ENCODE peak calls at places on chromosomes 4 and X, in six cellular contexts. I is astrocyte of the spinal cord, D is cardiac muscle cell, N is spleen, F is lower leg skin, K is endothelial cell. G is an unnamed sample.

GRCh38 chr4:37827030-37827705 is 682 bp downstream of the PGM2 start:
- DNase-seq in I (peak), D (peak), N (no peak), F (peak), K (no peak), G (peak)

GRCh38 chr4:3443750-3444309 is 2.1 kb downstream of the HGFAC start:
- DNase-seq in I (no peak), D (no peak), N (no peak), F (no peak), K (no peak), G (no peak)

GRCh38 chrX:135985123-135985973 is at the start of gene SLC9A6:
- DNase-seq in I (peak), D (peak), N (peak), F (peak), K (peak), G (peak)

GRCh38 chr4:109990307-109991257 is 77.9 kb downstream of the EGF start:
- DNase-seq in I (no peak), D (no peak), N (no peak), F (no peak), K (no peak), G (peak)

GRCh38 chrX:45843518-45843917 is 642.8 kb upstream of the DIPK2B start:
- DNase-seq in I (no peak), D (peak), N (no peak), F (no peak), K (no peak), G (no peak)

GRCh38 chrX:100615015-100615414 is 21.6 kb downstream of the TSPAN6 start:
- DNase-seq in I (peak), D (peak), N (no peak), F (no peak), K (peak), G (peak)

GRCh38 chrX:78066110-78066509 is 37.9 kb upstream of the PGK1 start:
- DNase-seq in I (peak), D (no peak), N (no peak), F (no peak), K (no peak), G (no peak)

GRCh38 chrX:7889138-7889537 is 38.1 kb downstream of the PNPLA4 start:
- DNase-seq in I (no peak), D (no peak), N (no peak), F (no peak), K (no peak), G (no peak)

GRCh38 chrX:143683486-143683885 is 37.1 kb downstream of the SPANXN2 start:
- DNase-seq in I (no peak), D (no peak), N (no peak), F (no peak), K (no peak), G (no peak)

GRCh38 chr4:8647094-8647570 is 54.6 kb downstream of the CPZ start:
- DNase-seq in I (no peak), D (no peak), N (peak), F (no peak), K (no peak), G (no peak)

GRCh38 chr4:47287735-47288134 is 175.8 kb downstream of the COMMD8 start:
- DNase-seq in I (peak), D (no peak), N (no peak), F (no peak), K (no peak), G (peak)

GRCh38 chr4:78220283-78220682 is 163.2 kb downstream of the FRAS1 start:
- DNase-seq in I (no peak), D (no peak), N (no peak), F (no peak), K (no peak), G (no peak)

GRCh38 chr4:135838889-135839288 is 1637.3 kb upstream of the PABPC4L start:
- DNase-seq in I (peak), D (no peak), N (no peak), F (no peak), K (no peak), G (no peak)

GRCh38 chr4:94995684-94996394 is 238.1 kb downstream of the BMPR1B start:
- DNase-seq in I (peak), D (peak), N (no peak), F (no peak), K (no peak), G (no peak)

GRCh38 chr4:73432169-73433000 is 3.6 kb upstream of the AFP start:
- DNase-seq in I (no peak), D (no peak), N (no peak), F (no peak), K (no peak), G (no peak)

GRCh38 chr4:52932586-52933482 is 70.7 kb downstream of the RASL11B start:
- DNase-seq in I (peak), D (no peak), N (no peak), F (no peak), K (no peak), G (no peak)

GRCh38 chr4:168682898-168683500 is 186.1 kb downstream of the PALLD start:
- DNase-seq in I (no peak), D (no peak), N (no peak), F (no peak), K (no peak), G (no peak)

GRCh38 chr4:165879581-165879980 is 6.5 kb downstream of the TLL1 start:
- DNase-seq in I (no peak), D (no peak), N (no peak), F (no peak), K (peak), G (no peak)

GRCh38 chr4:144787365-144788263 is 141.7 kb downstream of the HHIP start:
- DNase-seq in I (peak), D (peak), N (no peak), F (no peak), K (no peak), G (peak)

GRCh38 chrX:16573781-16574180 is 76.2 kb upstream of the S100G start:
- DNase-seq in I (peak), D (no peak), N (no peak), F (no peak), K (no peak), G (no peak)

GRCh38 chrX:153969904-153970397 is 1.7 kb downstream of the HCFC1 start:
- DNase-seq in I (peak), D (no peak), N (peak), F (peak), K (no peak), G (no peak)

GRCh38 chrX:7068939-7069367 is 78.6 kb upstream of the STS start:
- DNase-seq in I (no peak), D (peak), N (no peak), F (no peak), K (peak), G (no peak)

DNA sequence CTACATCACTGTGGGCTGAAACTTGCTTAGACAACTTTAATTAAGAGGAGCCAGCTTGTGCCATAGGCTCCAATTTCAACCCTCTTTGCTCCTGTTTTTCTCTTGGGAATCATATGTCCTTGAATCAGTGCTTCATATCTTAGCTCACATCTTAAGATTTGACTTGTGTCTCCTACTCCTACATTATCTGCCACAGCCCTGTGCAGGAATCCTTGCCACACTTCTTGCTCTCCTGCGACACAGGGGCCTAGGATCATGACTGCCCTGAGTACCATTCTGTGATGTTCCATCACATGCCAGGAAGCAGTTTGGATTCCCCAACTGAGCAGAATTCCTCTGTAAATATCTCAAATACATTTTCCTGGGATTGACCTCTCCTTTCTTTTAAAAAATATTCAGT is 36.4 kb downstream of the ARSJ start:
- DNase-seq in I (no peak), D (no peak), N (no peak), F (no peak), K (no peak), G (no peak)
- TF ChIP-seq CTCF in I (no peak), D (no peak), N (no peak), F (no peak), K (no peak), G (no peak)

GRCh38 chr4:140326395-140326993 is 47.0 kb upstream of the SCOC start:
- DNase-seq in I (peak), D (peak), N (no peak), F (no peak), K (peak), G (no peak)
- TF ChIP-seq CTCF in I (peak), D (peak), N (peak), F (no peak), K (peak), G (peak)

GRCh38 chrX:151922692-151923091 is 10.0 kb downstream of the MAGEA4 start:
- DNase-seq in I (no peak), D (no peak), N (peak), F (no peak), K (no peak), G (no peak)

GRCh38 chrX:151920101-151920500 is 7.4 kb downstream of the MAGEA4 start:
- DNase-seq in I (no peak), D (no peak), N (peak), F (no peak), K (no peak), G (no peak)

GRCh38 chrX:151920530-151920929 is 7.8 kb downstream of the MAGEA4 start:
- DNase-seq in I (no peak), D (no peak), N (no peak), F (no peak), K (no peak), G (no peak)

GRCh38 chrX:151921866-151922265 is 9.2 kb downstream of the MAGEA4 start:
- DNase-seq in I (no peak), D (no peak), N (no peak), F (no peak), K (no peak), G (no peak)

GRCh38 chrX:151921292-151921691 is 8.6 kb downstream of the MAGEA4 start:
- DNase-seq in I (no peak), D (no peak), N (peak), F (no peak), K (no peak), G (no peak)
- TF ChIP-seq CTCF in I (no peak), D (no peak), N (no peak), F (no peak), K (no peak), G (no peak)

GRCh38 chrX:1591102-1591862 is at the start of gene AKAP17A:
- DNase-seq in I (peak), D (peak), N (peak), F (peak), K (peak), G (peak)
- TF ChIP-seq CTCF in I (no peak), D (no peak), N (peak), F (no peak), K (no peak), G (peak)

GRCh38 chr4:6439120-6439757 is 33.2 kb downstream of the PPP2R2C start:
- DNase-seq in I (no peak), D (no peak), N (no peak), F (no peak), K (no peak), G (no peak)
- TF ChIP-seq CTCF in I (no peak), D (no peak), N (no peak), F (no peak), K (no peak), G (no peak)

GRCh38 chrX:41923925-41924693 is 755 bp upstream of the CASK start:
- DNase-seq in I (peak), D (peak), N (peak), F (no peak), K (peak), G (peak)

GRCh38 chrX:41922125-41922521 is 1.2 kb downstream of the CASK start:
- DNase-seq in I (peak), D (peak), N (no peak), F (no peak), K (peak), G (no peak)

GRCh38 chrX:41921492-41922124 is 1.7 kb downstream of the CASK start:
- DNase-seq in I (peak), D (no peak), N (no peak), F (no peak), K (no peak), G (peak)

GRCh38 chrX:41923257-41923924 is at the start of gene CASK:
- DNase-seq in I (peak), D (peak), N (peak), F (peak), K (peak), G (peak)

DNA sequence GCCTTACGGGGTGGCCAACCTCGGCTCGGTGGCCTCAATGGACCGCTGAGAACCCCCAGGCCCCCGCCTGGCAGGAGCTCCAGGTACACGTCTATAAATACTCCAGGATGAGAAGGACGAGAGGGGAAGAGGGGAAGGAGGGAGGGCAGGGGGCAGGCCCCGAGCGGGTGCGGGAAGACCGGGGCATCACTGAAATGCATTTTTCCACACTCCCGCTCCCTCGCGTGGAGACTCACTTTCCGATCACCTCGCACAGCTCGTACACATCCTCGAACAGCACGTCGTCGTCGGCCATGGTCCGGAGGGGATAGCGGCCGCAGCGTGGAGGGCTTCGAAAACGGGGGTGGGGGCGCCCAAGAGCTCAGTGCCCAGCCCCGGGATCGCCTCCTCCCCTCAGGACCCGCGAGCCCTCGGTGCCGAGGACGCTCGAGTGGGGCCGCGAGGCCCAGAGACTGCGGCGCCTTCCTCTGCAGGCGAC is 621 bp downstream of the CASK start:
- DNase-seq in I (no peak), D (peak), N (peak), F (no peak), K (peak), G (peak)
- TF ChIP-seq CTCF in I (peak), D (peak), N (no peak), F (no peak), K (no peak), G (no peak)

G was measured in GM13976.